ENCODE peak calls at places on chromosomes 16 and 17, in nine cellular contexts. A, U, C, L, D, Q, K, N and G are unnamed samples.

GRCh38 chr17:21043296-21044232 is 753 bp upstream of the USP22 start:
- DNase-seq in U (peak; percentile 100), C (peak; percentile 100), D (peak; percentile 99), A (peak; percentile 99), Q (peak; percentile 98), K (peak; percentile 98), L (peak; percentile 99), N (peak; percentile 99), G (peak; percentile 93)

GRCh38 chr16:86775401-86775985 is 197.1 kb downstream of the FOXL1 start:
- DNase-seq in U (peak; percentile 26), A (no peak), C (no peak), L (peak; percentile 45), N (no peak), K (no peak), D (peak; percentile 71), Q (peak; percentile 34), G (no peak)

GRCh38 chr17:67700037-67700436 is 17.7 kb upstream of the NOL11 start:
- DNase-seq in D (no peak), Q (no peak), L (peak; percentile 69), K (no peak), U (no peak), C (no peak), N (no peak), A (no peak), G (no peak)

GRCh38 chr17:82882715-82883446 is 43.1 kb upstream of the ZNF750 start:
- DNase-seq in U (no peak), A (no peak), K (no peak), C (no peak), N (no peak), D (no peak), Q (no peak), L (no peak), G (no peak)

GRCh38 chr17:58520843-58521430 is 6.5 kb upstream of the MTMR4 start:
- DNase-seq in D (no peak), A (peak; percentile 58), Q (peak; percentile 13), U (peak; percentile 40), N (no peak), L (peak; percentile 72), K (no peak), C (peak; percentile 43), G (peak; percentile 21)

GRCh38 chr17:4566785-4567184 is 6.4 kb upstream of the GGT6 start:
- DNase-seq in U (peak; percentile 72), A (peak; percentile 70), D (no peak), N (peak; percentile 51), K (no peak), C (peak; percentile 70), L (peak; percentile 76), Q (peak; percentile 39), G (no peak)

GRCh38 chr17:29358421-29358820 is 31.7 kb upstream of the TAOK1 start:
- DNase-seq in K (no peak), L (no peak), D (no peak), C (peak; percentile 49), U (peak; percentile 25), Q (no peak), A (no peak), N (no peak), G (no peak)

GRCh38 chr17:40566027-40566426 is 755 bp upstream of the CCR7 start:
- DNase-seq in U (no peak), N (no peak), D (no peak), Q (no peak), L (no peak), K (no peak), A (no peak), C (no peak), G (no peak)

GRCh38 chr16:57115504-57116182 is 23.3 kb downstream of the CPNE2 start:
- DNase-seq in N (peak; percentile 57), L (peak; percentile 84), U (no peak), C (peak; percentile 77), Q (peak; percentile 28), A (no peak), D (peak; percentile 82), K (peak; percentile 80), G (no peak)

GRCh38 chr16:57112403-57113041 is 20.1 kb downstream of the CPNE2 start:
- DNase-seq in D (no peak), C (no peak), Q (no peak), K (no peak), N (no peak), U (no peak), L (no peak), A (no peak), G (no peak)

GRCh38 chr16:57113042-57113453 is 20.7 kb downstream of the CPNE2 start:
- DNase-seq in U (peak; percentile 63), Q (peak; percentile 34), N (no peak), A (no peak), K (no peak), L (no peak), D (no peak), C (peak; percentile 48), G (no peak)

GRCh38 chr16:57113664-57114063 is 21.3 kb downstream of the CPNE2 start:
- DNase-seq in C (no peak), A (no peak), K (no peak), L (no peak), U (no peak), N (no peak), Q (no peak), D (no peak), G (no peak)

GRCh38 chr16:57115148-57115503 is 22.7 kb downstream of the CPNE2 start:
- DNase-seq in D (no peak), Q (peak; percentile 26), A (no peak), K (no peak), L (no peak), N (no peak), U (peak; percentile 19), C (peak; percentile 20), G (no peak)
- H3K4me3 ChIP-seq in D (no peak overlapping the region), Q (no peak overlapping the region), A (no peak overlapping the region), K (no peak overlapping the region), L (peak overlapping the region; percentile 14), N (no peak overlapping the region), U (no peak overlapping the region), C (no peak overlapping the region), G (no peak overlapping the region)

GRCh38 chr16:88769617-88770458 is 15.2 kb downstream of the PIEZO1 start:
- DNase-seq in U (peak; percentile 59), C (no peak), A (peak; percentile 54), Q (no peak), K (no peak), D (no peak), N (peak; percentile 50), L (peak; percentile 92), G (no peak)

GRCh38 chr16:88768041-88768876 is 16.8 kb downstream of the PIEZO1 start:
- DNase-seq in D (peak; percentile 86), N (peak; percentile 81), Q (peak; percentile 57), C (peak; percentile 87), A (no peak), U (peak; percentile 49), K (peak; percentile 53), L (peak; percentile 65), G (no peak)

GRCh38 chr16:88766975-88767374 is 18.0 kb downstream of the PIEZO1 start:
- DNase-seq in L (no peak), N (no peak), U (no peak), C (no peak), K (no peak), A (no peak), D (no peak), Q (no peak), G (no peak)

GRCh38 chr16:88764913-88765349 is 20.1 kb downstream of the PIEZO1 start:
- DNase-seq in U (peak; percentile 36), N (no peak), Q (peak; percentile 35), C (no peak), D (no peak), A (no peak), L (no peak), K (no peak), G (no peak)

DNA sequence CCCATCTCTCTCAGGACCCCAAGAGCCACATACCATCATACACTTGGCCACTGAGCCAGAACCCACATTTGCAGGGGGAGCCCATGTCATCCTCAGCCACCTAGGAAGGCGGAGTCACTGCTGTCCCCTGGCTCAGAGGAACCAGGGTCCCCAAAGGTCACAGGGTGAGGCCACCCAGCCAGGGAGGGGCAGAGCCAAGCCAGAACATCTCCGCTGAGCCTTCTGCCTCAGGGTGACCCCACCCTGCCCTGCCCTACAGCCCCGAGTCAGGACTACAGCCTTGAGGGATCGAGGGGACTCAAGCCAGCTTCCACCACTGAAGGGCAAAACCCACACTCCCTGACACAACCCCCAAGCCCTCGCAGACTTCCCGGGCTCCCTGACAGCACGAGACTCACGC is 17.5 kb downstream of the PIEZO1 start:
- DNase-seq in A (no peak), U (no peak), L (no peak), K (no peak), D (no peak), C (no peak), N (no peak), Q (no peak), G (no peak)
- H3K4me3 ChIP-seq in A (no peak overlapping the region), U (no peak overlapping the region), L (no peak overlapping the region), K (no peak overlapping the region), D (no peak overlapping the region), C (no peak overlapping the region), N (no peak overlapping the region), Q (no peak overlapping the region), G (no peak overlapping the region)

GRCh38 chr16:1433263-1433560 is 2.3 kb downstream of the PERCC1 start:
- DNase-seq in C (no peak), K (no peak), U (no peak), D (no peak), L (no peak), Q (no peak), A (no peak), N (no peak), G (no peak)

GRCh38 chr16:1432388-1433262 is 1.7 kb downstream of the PERCC1 start:
- DNase-seq in Q (no peak), C (no peak), U (no peak), L (no peak), D (no peak), A (no peak), K (no peak), N (no peak), G (no peak)

GRCh38 chr16:1431497-1432270 is 806 bp downstream of the PERCC1 start:
- DNase-seq in K (no peak), L (no peak), N (no peak), A (no peak), U (no peak), D (no peak), C (no peak), Q (no peak), G (no peak)

GRCh38 chr16:1434644-1435592 is 4.0 kb downstream of the PERCC1 start:
- DNase-seq in K (no peak), U (no peak), L (no peak), N (no peak), C (no peak), Q (no peak), D (no peak), A (no peak), G (no peak)

GRCh38 chr16:1433756-1434155 is 2.9 kb downstream of the PERCC1 start:
- DNase-seq in U (no peak), A (no peak), L (no peak), Q (no peak), D (no peak), K (no peak), C (no peak), N (no peak), G (no peak)
- H3K4me3 ChIP-seq in U (no peak overlapping the region), A (no peak overlapping the region), L (no peak overlapping the region), Q (no peak overlapping the region), D (no peak overlapping the region), K (no peak overlapping the region), C (no peak overlapping the region), N (no peak overlapping the region), G (no peak overlapping the region)

DNA sequence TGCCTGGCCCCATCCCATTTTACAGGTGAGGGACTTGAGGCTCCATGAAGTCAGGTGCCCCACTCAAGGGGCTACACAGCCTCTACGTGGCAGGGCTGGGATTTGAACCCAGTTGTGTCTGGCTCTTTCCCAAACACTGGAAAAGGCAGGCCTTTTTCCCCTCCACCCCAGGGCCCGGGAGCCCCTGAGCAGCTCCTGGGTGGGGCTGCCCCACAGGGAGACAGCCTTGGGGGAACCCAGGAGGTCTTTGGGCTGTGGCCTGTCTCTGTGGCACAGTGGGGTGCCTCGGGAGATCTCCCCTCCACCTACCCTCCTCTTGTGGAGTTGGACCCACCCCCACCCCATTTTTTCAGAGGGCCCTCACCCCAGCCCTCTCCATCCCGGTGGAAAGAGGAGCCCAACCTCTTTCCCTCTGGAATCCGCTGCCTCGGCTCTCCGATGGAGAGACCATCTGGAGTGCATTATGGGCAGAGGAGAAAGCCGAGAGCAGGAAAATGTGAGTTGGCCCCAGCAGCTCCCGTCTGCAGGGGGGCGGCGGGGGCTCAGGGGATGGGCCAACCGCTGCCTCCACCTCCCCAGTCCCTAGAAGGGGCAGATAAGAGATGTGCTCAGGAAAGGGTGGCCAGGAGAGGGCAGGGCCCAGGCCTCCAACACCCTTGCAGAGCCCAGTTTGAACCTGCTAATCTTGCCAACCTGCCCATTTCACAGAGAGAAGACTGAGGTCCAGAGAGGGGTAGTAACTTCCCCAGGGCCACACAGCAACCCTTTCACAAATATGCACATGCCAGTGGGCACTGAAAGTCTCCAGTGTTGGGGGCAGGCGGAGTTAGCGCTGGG is 15.4 kb upstream of the TMEM92 start:
- DNase-seq in C (peak; percentile 52), N (no peak), K (no peak), U (peak; percentile 92), D (peak; percentile 79), L (no peak), A (no peak), Q (peak; percentile 48), G (no peak)
- H3K4me3 ChIP-seq in C (no peak overlapping the region), N (no peak overlapping the region), K (no peak overlapping the region), U (no peak overlapping the region), D (no peak overlapping the region), L (no peak overlapping the region), A (no peak overlapping the region), Q (no peak overlapping the region), G (no peak overlapping the region)